ENCODE peak calls at places on chromosomes 4 and X, in nine cellular contexts. One of them, this sample, is unnamed.

GRCh38 chr4:89324671-89325070 is 17.1 kb upstream of the GPRIN3 start:
- DNase-seq in SK-N-SH: no peak
- DNase-seq in K562: no peak
- DNase-seq in HCT116: no peak
- DNase-seq in GM23248: peak; percentile 76
- DNase-seq in mesendoderm: no peak
- DNase-seq in fibroblast of lung: no peak
- DNase-seq in endothelial cell of umbilical vein: no peak
- DNase-seq in IMR-90: peak; percentile 0
- DNase-seq in this sample: no peak

GRCh38 chr4:95165926-95166524 is 382.7 kb downstream of the UNC5C start:
- DNase-seq in SK-N-SH: peak; percentile 59
- DNase-seq in K562: peak; percentile 75
- DNase-seq in HCT116: peak; percentile 57
- DNase-seq in GM23248: peak; percentile 81
- DNase-seq in mesendoderm: peak; percentile 73
- DNase-seq in fibroblast of lung: peak; percentile 81
- DNase-seq in endothelial cell of umbilical vein: peak; percentile 74
- DNase-seq in IMR-90: peak; percentile 65
- DNase-seq in this sample: no peak

GRCh38 chrX:155857561-155857960 is 23.6 kb upstream of the VAMP7 start:
- DNase-seq in SK-N-SH: peak; percentile 9
- DNase-seq in K562: peak; percentile 48
- DNase-seq in HCT116: no peak
- DNase-seq in GM23248: peak; percentile 18
- DNase-seq in mesendoderm: peak; percentile 44
- DNase-seq in fibroblast of lung: peak; percentile 9
- DNase-seq in endothelial cell of umbilical vein: no peak
- DNase-seq in IMR-90: no peak
- DNase-seq in this sample: no peak

GRCh38 chr4:153113838-153114105 is 90.5 kb upstream of the TRIM2 start:
- DNase-seq in SK-N-SH: no peak
- DNase-seq in K562: no peak
- DNase-seq in HCT116: no peak
- DNase-seq in GM23248: no peak
- DNase-seq in mesendoderm: no peak
- DNase-seq in fibroblast of lung: no peak
- DNase-seq in endothelial cell of umbilical vein: no peak
- DNase-seq in IMR-90: no peak
- DNase-seq in this sample: no peak

GRCh38 chr4:109332926-109333464 is 30.5 kb upstream of the COL25A1 start:
- DNase-seq in SK-N-SH: no peak
- DNase-seq in K562: peak; percentile 54
- DNase-seq in HCT116: no peak
- DNase-seq in GM23248: peak; percentile 14
- DNase-seq in mesendoderm: peak; percentile 74
- DNase-seq in fibroblast of lung: no peak
- DNase-seq in endothelial cell of umbilical vein: no peak
- DNase-seq in IMR-90: no peak
- DNase-seq in this sample: no peak

GRCh38 chr4:187944179-187944578 is 51.4 kb upstream of the ZFP42 start:
- DNase-seq in SK-N-SH: no peak
- DNase-seq in K562: no peak
- DNase-seq in HCT116: no peak
- DNase-seq in GM23248: no peak
- DNase-seq in mesendoderm: no peak
- DNase-seq in fibroblast of lung: no peak
- DNase-seq in endothelial cell of umbilical vein: no peak
- DNase-seq in IMR-90: no peak
- DNase-seq in this sample: no peak

GRCh38 chrX:5867778-5868177 is 360.9 kb downstream of the NLGN4X start:
- DNase-seq in SK-N-SH: no peak
- DNase-seq in K562: no peak
- DNase-seq in HCT116: no peak
- DNase-seq in GM23248: no peak
- DNase-seq in mesendoderm: no peak
- DNase-seq in fibroblast of lung: no peak
- DNase-seq in endothelial cell of umbilical vein: no peak
- DNase-seq in IMR-90: no peak
- DNase-seq in this sample: no peak

GRCh38 chrX:36867143-36867542 is 141.0 kb upstream of the FAM47C start:
- DNase-seq in SK-N-SH: peak; percentile 5
- DNase-seq in K562: peak; percentile 21
- DNase-seq in HCT116: no peak
- DNase-seq in GM23248: peak; percentile 28
- DNase-seq in mesendoderm: peak; percentile 21
- DNase-seq in fibroblast of lung: peak; percentile 34
- DNase-seq in endothelial cell of umbilical vein: peak; percentile 29
- DNase-seq in IMR-90: peak; percentile 9
- DNase-seq in this sample: no peak

GRCh38 chrX:40514376-40514775 is 66.4 kb upstream of the ATP6AP2 start:
- DNase-seq in SK-N-SH: no peak
- DNase-seq in K562: peak; percentile 43
- DNase-seq in HCT116: no peak
- DNase-seq in GM23248: no peak
- DNase-seq in mesendoderm: no peak
- DNase-seq in fibroblast of lung: no peak
- DNase-seq in endothelial cell of umbilical vein: no peak
- DNase-seq in IMR-90: no peak
- DNase-seq in this sample: no peak

GRCh38 chrX:15946783-15947550 is 92.4 kb upstream of the AP1S2 start:
- DNase-seq in SK-N-SH: no peak
- DNase-seq in K562: peak; percentile 5
- DNase-seq in HCT116: no peak
- DNase-seq in GM23248: peak; percentile 90
- DNase-seq in mesendoderm: peak; percentile 65
- DNase-seq in fibroblast of lung: peak; percentile 80
- DNase-seq in endothelial cell of umbilical vein: no peak
- DNase-seq in IMR-90: peak; percentile 86
- DNase-seq in this sample: no peak

GRCh38 chr4:111475001-111475400 is 670.3 kb upstream of the FAM241A start:
- DNase-seq in SK-N-SH: peak; percentile 1
- DNase-seq in K562: peak; percentile 0
- DNase-seq in HCT116: peak; percentile 38
- DNase-seq in GM23248: peak; percentile 55
- DNase-seq in mesendoderm: peak; percentile 81
- DNase-seq in fibroblast of lung: peak; percentile 33
- DNase-seq in endothelial cell of umbilical vein: no peak
- DNase-seq in IMR-90: peak; percentile 39
- DNase-seq in this sample: no peak

GRCh38 chr4:111641813-111642579 is 503.3 kb upstream of the FAM241A start:
- DNase-seq in SK-N-SH: peak; percentile 52
- DNase-seq in K562: peak; percentile 60
- DNase-seq in HCT116: peak; percentile 91
- DNase-seq in GM23248: peak; percentile 95
- DNase-seq in mesendoderm: peak; percentile 92
- DNase-seq in fibroblast of lung: peak; percentile 95
- DNase-seq in endothelial cell of umbilical vein: peak; percentile 86
- DNase-seq in IMR-90: peak; percentile 86
- DNase-seq in this sample: no peak

GRCh38 chr4:173801876-173802713 is 272.1 kb upstream of the HAND2 start:
- DNase-seq in SK-N-SH: no peak
- DNase-seq in K562: no peak
- DNase-seq in HCT116: no peak
- DNase-seq in GM23248: peak; percentile 33
- DNase-seq in mesendoderm: peak; percentile 14
- DNase-seq in fibroblast of lung: peak; percentile 57
- DNase-seq in endothelial cell of umbilical vein: no peak
- DNase-seq in IMR-90: peak; percentile 15
- DNase-seq in this sample: no peak

GRCh38 chrX:21764043-21764442 is 6.1 kb upstream of the SMPX start:
- DNase-seq in SK-N-SH: no peak
- DNase-seq in K562: no peak
- DNase-seq in HCT116: no peak
- DNase-seq in GM23248: no peak
- DNase-seq in mesendoderm: no peak
- DNase-seq in fibroblast of lung: no peak
- DNase-seq in endothelial cell of umbilical vein: no peak
- DNase-seq in IMR-90: no peak
- DNase-seq in this sample: no peak

GRCh38 chrX:21756785-21757529 is 959 bp downstream of the SMPX start:
- DNase-seq in SK-N-SH: no peak
- DNase-seq in K562: no peak
- DNase-seq in HCT116: no peak
- DNase-seq in GM23248: no peak
- DNase-seq in mesendoderm: no peak
- DNase-seq in fibroblast of lung: no peak
- DNase-seq in endothelial cell of umbilical vein: no peak
- DNase-seq in IMR-90: no peak
- DNase-seq in this sample: no peak

GRCh38 chrX:21757960-21758359 is at the start of gene SMPX:
- DNase-seq in SK-N-SH: no peak
- DNase-seq in K562: no peak
- DNase-seq in HCT116: no peak
- DNase-seq in GM23248: no peak
- DNase-seq in mesendoderm: no peak
- DNase-seq in fibroblast of lung: no peak
- DNase-seq in endothelial cell of umbilical vein: no peak
- DNase-seq in IMR-90: no peak
- DNase-seq in this sample: no peak

DNA sequence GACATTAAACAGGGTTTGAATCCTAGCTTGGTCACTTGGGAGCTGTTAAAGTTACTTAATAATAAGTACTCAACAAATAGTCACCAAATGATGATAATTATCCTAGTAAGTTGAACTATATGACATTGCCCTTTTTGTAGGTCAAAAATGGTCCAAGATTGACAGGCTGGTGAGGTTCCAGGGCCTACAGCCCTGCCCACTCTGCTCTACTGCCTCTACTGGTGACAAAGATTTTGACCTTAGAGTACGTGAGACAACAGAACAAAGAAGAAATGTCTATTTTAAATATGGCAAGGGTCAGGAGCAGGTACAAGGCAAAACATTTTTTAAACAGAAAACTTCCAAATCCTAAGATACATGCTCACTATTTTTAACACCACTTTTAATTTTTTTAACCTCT is 572 bp upstream of the SMPX start:
- DNase-seq in SK-N-SH: no peak
- DNase-seq in K562: no peak
- DNase-seq in HCT116: no peak
- DNase-seq in GM23248: no peak
- DNase-seq in mesendoderm: no peak
- DNase-seq in fibroblast of lung: no peak
- DNase-seq in endothelial cell of umbilical vein: no peak
- DNase-seq in IMR-90: no peak
- DNase-seq in this sample: no peak
- H3K4me3 ChIP-seq in SK-N-SH: no peak overlapping the region
- H3K4me3 ChIP-seq in K562: no peak overlapping the region
- H3K4me3 ChIP-seq in HCT116: no peak overlapping the region
- H3K4me3 ChIP-seq in GM23248: no peak overlapping the region
- H3K4me3 ChIP-seq in mesendoderm: no peak overlapping the region
- H3K4me3 ChIP-seq in fibroblast of lung: no peak overlapping the region
- H3K4me3 ChIP-seq in endothelial cell of umbilical vein: no peak overlapping the region
- H3K4me3 ChIP-seq in IMR-90: no peak overlapping the region
- H3K4me3 ChIP-seq in this sample: no peak overlapping the region

DNA sequence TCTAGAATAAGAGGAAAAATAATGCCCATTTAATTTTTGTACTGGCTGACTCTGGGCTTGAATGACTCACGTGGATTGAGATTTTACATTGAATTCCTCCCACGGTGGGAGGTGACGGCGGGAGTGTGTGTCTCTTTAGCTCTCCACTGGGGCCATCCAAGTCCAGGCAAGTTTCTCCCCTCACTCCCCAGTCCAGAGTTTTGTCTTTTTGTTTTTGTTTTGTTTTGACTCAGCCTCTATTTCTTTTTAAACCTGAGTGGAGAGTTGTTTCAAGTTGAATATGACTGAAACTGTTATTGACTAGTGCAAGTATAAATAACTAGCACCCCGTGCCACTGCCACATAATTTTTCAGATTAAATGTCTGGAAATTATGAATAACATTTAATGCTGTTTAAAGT is 13.6 kb downstream of the CHST7 start:
- DNase-seq in SK-N-SH: no peak
- DNase-seq in K562: no peak
- DNase-seq in HCT116: no peak
- DNase-seq in GM23248: peak; percentile 76
- DNase-seq in mesendoderm: peak; percentile 34
- DNase-seq in fibroblast of lung: no peak
- DNase-seq in endothelial cell of umbilical vein: peak; percentile 64
- DNase-seq in IMR-90: peak; percentile 66
- DNase-seq in this sample: no peak
- H3K4me1 ChIP-seq in SK-N-SH: peaks cover 47% of the 10 kb centered on the region
- H3K4me1 ChIP-seq in K562: no peaks in the 10 kb centered on the region
- H3K4me1 ChIP-seq in HCT116: peaks cover 88% of the 10 kb centered on the region
- H3K4me1 ChIP-seq in GM23248: peaks cover 51% of the 10 kb centered on the region
- H3K4me1 ChIP-seq in mesendoderm: peaks cover 3% of the 10 kb centered on the region
- H3K4me1 ChIP-seq in fibroblast of lung: peaks cover 17% of the 10 kb centered on the region
- H3K4me1 ChIP-seq in endothelial cell of umbilical vein: peaks cover 51% of the 10 kb centered on the region
- H3K4me1 ChIP-seq in IMR-90: peaks cover 12% of the 10 kb centered on the region
- H3K4me1 ChIP-seq in this sample: no peaks in the 10 kb centered on the region

DNA sequence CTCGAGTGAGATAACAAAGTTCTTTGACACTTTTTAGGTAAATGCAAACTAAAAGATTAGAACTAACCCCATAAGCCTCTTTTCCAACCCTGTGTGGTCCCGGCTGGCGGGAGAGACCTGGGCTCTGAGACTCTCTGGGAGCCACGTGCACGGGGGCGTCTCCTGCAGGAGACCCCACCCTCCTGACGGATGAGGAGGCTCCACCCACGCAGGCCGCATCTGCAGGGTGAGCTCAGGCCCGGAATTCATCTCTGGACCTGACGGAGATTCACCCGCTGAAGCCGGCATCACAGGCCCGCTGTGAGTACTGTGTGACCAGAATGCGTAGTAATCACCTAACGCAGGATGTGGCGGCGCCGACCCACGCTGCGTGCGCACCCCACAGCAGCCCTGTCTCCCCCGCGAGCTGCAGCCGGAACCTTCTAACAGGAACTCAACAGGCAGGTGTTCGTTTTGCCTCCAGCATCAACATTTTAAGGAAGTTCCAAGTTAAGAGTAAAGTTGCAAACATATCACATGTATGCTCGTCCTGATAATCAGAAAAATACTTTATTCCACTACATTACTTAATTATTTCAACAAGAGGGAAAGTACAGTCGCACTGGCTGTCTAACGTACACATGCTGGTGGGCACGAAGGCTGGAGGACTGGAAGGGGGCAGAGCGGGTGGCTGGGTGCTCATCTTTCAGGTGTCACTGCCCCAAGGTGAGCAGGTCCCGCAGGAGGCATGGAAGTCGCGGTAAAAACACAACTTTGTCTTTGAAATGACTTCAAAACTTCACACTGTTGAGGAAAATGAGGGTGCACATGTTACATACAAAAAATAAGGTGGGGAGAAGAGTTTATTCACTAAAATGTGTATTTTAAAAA is 44.5 kb downstream of the FGFRL1 start:
- DNase-seq in SK-N-SH: peak; percentile 65
- DNase-seq in K562: peak; percentile 69
- DNase-seq in HCT116: no peak
- DNase-seq in GM23248: no peak
- DNase-seq in mesendoderm: peak; percentile 61
- DNase-seq in fibroblast of lung: peak; percentile 18
- DNase-seq in endothelial cell of umbilical vein: no peak
- DNase-seq in IMR-90: peak; percentile 48
- DNase-seq in this sample: peak; percentile 85
- H3K9ac ChIP-seq in SK-N-SH: no peak overlapping the region
- H3K9ac ChIP-seq in K562: no peak overlapping the region
- H3K9ac ChIP-seq in HCT116: no peak overlapping the region
- H3K9ac ChIP-seq in GM23248: no peak overlapping the region
- H3K9ac ChIP-seq in mesendoderm: no peak overlapping the region
- H3K9ac ChIP-seq in fibroblast of lung: no peak overlapping the region
- H3K9ac ChIP-seq in endothelial cell of umbilical vein: no peak overlapping the region
- H3K9ac ChIP-seq in IMR-90: no peak overlapping the region
- H3K9ac ChIP-seq in this sample: no peak overlapping the region

DNA sequence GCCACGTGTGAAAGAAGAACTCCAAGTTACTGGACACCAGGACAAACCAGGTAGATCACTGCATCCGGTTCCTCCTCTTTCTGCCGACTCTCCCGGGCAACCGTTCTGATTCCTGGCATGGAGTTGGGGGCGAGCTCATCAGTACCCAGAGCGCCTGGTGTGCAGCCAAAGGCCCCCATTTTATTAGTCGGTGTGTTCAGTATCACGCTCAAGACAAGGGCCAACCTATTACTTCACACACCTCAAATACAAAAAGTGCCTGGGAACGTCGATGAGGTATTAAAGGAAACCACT is 2.8 kb upstream of the CTBP1 start:
- DNase-seq in SK-N-SH: no peak
- DNase-seq in K562: no peak
- DNase-seq in HCT116: no peak
- DNase-seq in GM23248: no peak
- DNase-seq in mesendoderm: no peak
- DNase-seq in fibroblast of lung: no peak
- DNase-seq in endothelial cell of umbilical vein: no peak
- DNase-seq in IMR-90: no peak
- DNase-seq in this sample: no peak
- H3K4me3 ChIP-seq in SK-N-SH: no peak overlapping the region
- H3K4me3 ChIP-seq in K562: no peak overlapping the region
- H3K4me3 ChIP-seq in HCT116: no peak overlapping the region
- H3K4me3 ChIP-seq in GM23248: no peak overlapping the region
- H3K4me3 ChIP-seq in mesendoderm: no peak overlapping the region
- H3K4me3 ChIP-seq in fibroblast of lung: no peak overlapping the region
- H3K4me3 ChIP-seq in endothelial cell of umbilical vein: no peak overlapping the region
- H3K4me3 ChIP-seq in IMR-90: no peak overlapping the region
- H3K4me3 ChIP-seq in this sample: no peak overlapping the region